ENCODE peak calls at places on chromosome 3, in six cellular contexts. I is colonic mucosa; X is effector memory CD4-positive, alpha-beta T cell; S is mucosa of descending colon; U is PC-9; T is kidney epithelial cell. P is an unnamed sample.

GRCh38 chr3:1696654-1697275 is 401.9 kb upstream of the CNTN4 start:
- DNase-seq in I (no peak), X (no peak), S (no peak), U (no peak), T (no peak), P (no peak)

GRCh38 chr3:11140054-11140712 is 14.1 kb upstream of the HRH1 start:
- DNase-seq in I (peak), X (no peak), S (peak), U (peak), T (no peak), P (no peak)

GRCh38 chr3:126758882-126759281 is 54.8 kb downstream of the CHCHD6 start:
- DNase-seq in I (no peak), X (no peak), S (no peak), U (no peak), T (no peak), P (no peak)

GRCh38 chr3:2856793-2857135 is 253.4 kb downstream of the IL5RA start:
- DNase-seq in I (no peak), X (no peak), S (no peak), U (no peak), T (no peak), P (no peak)

GRCh38 chr3:108407858-108408257 is 102.5 kb downstream of the MYH15 start:
- DNase-seq in I (no peak), X (no peak), S (no peak), U (no peak), T (no peak), P (no peak)

GRCh38 chr3:60708191-60708975 is 542.9 kb downstream of the FHIT start:
- DNase-seq in I (no peak), X (no peak), S (no peak), U (no peak), T (peak), P (no peak)

GRCh38 chr3:11118181-11118682 is 36.1 kb upstream of the HRH1 start:
- DNase-seq in I (no peak), X (no peak), S (no peak), U (no peak), T (no peak), P (peak)

GRCh38 chr3:184672335-184672734 is 39.5 kb downstream of the MAGEF1 start:
- DNase-seq in I (no peak), X (no peak), S (no peak), U (no peak), T (no peak), P (no peak)

GRCh38 chr3:66037986-66038369 is 740 bp downstream of the MAGI1 start:
- DNase-seq in I (no peak), X (no peak), S (peak), U (peak), T (no peak), P (no peak)

GRCh38 chr3:12797892-12798558 is 1.5 kb downstream of the CAND2 start:
- DNase-seq in I (no peak), X (no peak), S (no peak), U (no peak), T (no peak), P (no peak)

GRCh38 chr3:30347679-30348216 is 258.7 kb upstream of the TGFBR2 start:
- DNase-seq in I (no peak), X (no peak), S (no peak), U (no peak), T (peak), P (peak)

GRCh38 chr3:50405249-50405648 is 45.9 kb upstream of the TMEM115 start:
- DNase-seq in I (no peak), X (no peak), S (peak), U (no peak), T (no peak), P (no peak)

GRCh38 chr3:120682095-120682681 is at the start of gene HGD:
- DNase-seq in I (peak), X (no peak), S (peak), U (no peak), T (peak), P (no peak)
- H3K4me3 ChIP-seq in I (peak), X (no peak), S (no peak), U (no peak), T (no peak), P (no peak)

GRCh38 chr3:36700537-36701248 is 63.7 kb downstream of the DCLK3 start:
- DNase-seq in I (peak), X (no peak), S (peak), U (peak), T (no peak), P (peak)
- H3K4me3 ChIP-seq in I (no peak), X (no peak), S (no peak), U (no peak), T (no peak), P (no peak)

GRCh38 chr3:167899090-167899489 is 163.6 kb downstream of the SERPINI1 start:
- DNase-seq in I (no peak), X (no peak), S (peak), U (no peak), T (no peak), P (no peak)
- H3K4me3 ChIP-seq in I (no peak), X (no peak), S (no peak), U (no peak), T (no peak), P (no peak)

DNA sequence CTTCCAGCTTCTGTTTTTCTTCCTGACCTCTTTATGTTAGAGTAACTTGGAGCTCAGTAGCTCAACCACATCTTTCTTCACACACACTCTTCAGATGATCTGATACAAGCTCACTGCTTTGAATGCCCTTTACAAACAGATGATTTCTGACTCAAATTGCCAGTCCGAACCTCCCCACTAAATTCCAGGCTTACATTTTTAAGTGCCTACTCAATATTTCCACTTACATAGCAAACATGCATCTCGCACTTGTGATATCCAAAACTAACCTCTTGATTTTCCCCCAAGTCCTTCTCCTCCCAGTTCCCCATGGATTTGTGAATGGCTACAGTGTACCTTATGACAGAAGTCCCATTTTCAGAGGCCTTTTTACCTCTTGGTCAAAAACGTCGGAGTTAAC is 139.1 kb downstream of the GBE1 start:
- DNase-seq in I (no peak), X (no peak), S (no peak), U (no peak), T (no peak), P (no peak)
- H3K4me3 ChIP-seq in I (no peak), X (no peak), S (no peak), U (no peak), T (no peak), P (no peak)

GRCh38 chr3:45871834-45872233 is 14.5 kb upstream of the CCR9 start:
- DNase-seq in I (no peak), X (no peak), S (no peak), U (no peak), T (no peak), P (no peak)
- H3K4me3 ChIP-seq in I (no peak), X (no peak), S (no peak), U (no peak), T (no peak), P (no peak)

DNA sequence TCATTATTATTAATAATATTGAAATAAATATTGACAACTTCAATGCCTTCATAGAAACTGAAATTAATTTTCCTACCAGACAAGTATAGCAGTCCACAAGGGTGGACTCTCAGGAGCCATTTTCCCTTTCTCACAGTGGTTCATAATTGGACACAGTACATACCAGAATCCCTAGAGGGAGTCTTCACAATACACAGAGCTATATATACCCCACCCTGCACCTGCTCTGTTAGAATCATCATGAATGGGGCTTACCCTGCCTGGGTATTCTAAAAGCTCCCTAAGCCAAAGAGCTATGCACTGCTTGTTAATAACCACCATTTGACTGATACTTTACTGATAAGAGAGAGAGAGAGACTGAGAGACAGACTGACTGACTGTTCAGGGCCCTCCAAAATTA is 134.9 kb downstream of the FEZF2 start:
- DNase-seq in I (no peak), X (no peak), S (no peak), U (no peak), T (no peak), P (no peak)
- H3K4me3 ChIP-seq in I (no peak), X (no peak), S (no peak), U (no peak), T (no peak), P (no peak)

GRCh38 chr3:194396561-194396896 is 2.5 kb downstream of the GP5 start:
- DNase-seq in I (no peak), X (no peak), S (no peak), U (no peak), T (no peak), P (no peak)
- H3K4me3 ChIP-seq in I (peak), X (peak), S (no peak), U (no peak), T (no peak), P (no peak)

GRCh38 chr3:177932346-177932745 is 603.9 kb upstream of the KCNMB2 start:
- DNase-seq in I (no peak), X (no peak), S (no peak), U (no peak), T (no peak), P (no peak)

GRCh38 chr3:177935008-177935407 is 601.2 kb upstream of the KCNMB2 start:
- DNase-seq in I (no peak), X (no peak), S (no peak), U (no peak), T (no peak), P (no peak)

GRCh38 chr3:177934001-177934891 is 602.0 kb upstream of the KCNMB2 start:
- DNase-seq in I (no peak), X (no peak), S (no peak), U (no peak), T (peak), P (no peak)

GRCh38 chr3:177931346-177931745 is 604.9 kb upstream of the KCNMB2 start:
- DNase-seq in I (no peak), X (no peak), S (no peak), U (no peak), T (no peak), P (no peak)

DNA sequence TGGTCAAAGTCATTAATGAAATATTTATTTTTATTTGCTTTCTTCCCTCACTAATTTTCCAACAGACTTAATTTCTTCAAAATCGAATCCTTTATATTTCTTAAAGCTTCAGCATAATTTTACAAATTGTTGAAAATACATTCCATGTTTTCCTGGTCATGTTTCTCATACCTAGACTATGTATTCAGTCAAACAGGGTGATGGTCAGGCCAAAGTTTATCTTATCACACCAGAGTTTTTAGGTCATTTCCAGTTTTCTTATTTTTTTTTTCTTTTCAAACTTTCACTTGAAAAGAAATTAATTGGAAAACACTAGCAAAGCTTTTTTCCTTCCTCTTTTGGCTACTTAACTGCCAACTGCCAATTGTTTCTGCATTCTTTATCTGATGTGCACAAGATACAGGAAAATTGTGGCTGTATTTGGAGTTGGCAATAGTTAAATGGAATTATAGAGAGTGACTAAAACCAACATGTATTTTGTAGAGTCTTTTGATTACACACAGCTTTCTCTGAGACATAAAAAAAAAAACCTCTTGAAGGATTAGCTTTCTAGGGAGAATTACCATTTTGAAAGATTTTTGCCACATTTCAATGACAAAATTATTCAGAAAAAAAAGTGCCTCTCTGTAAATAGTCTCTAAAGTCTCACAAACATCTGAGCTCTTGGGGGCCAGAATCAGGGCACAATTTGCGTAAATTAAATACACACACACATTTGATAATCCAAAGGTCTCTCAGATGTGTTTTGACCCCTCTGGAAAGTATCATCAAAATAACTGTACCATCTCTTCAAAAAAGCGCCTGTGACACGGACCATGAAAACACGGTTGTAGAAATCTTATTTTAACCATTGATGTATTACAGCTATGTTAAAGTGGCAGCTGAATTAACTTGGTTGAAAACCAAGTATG is 603.2 kb upstream of the KCNMB2 start:
- DNase-seq in I (no peak), X (no peak), S (no peak), U (no peak), T (no peak), P (no peak)
- H3K4me3 ChIP-seq in I (no peak), X (no peak), S (no peak), U (no peak), T (no peak), P (no peak)

GRCh38 chr3:55481918-55482495 is 5.1 kb downstream of the WNT5A start:
- DNase-seq in I (peak), X (no peak), S (no peak), U (no peak), T (no peak), P (no peak)
- H3K4me3 ChIP-seq in I (no peak), X (no peak), S (no peak), U (no peak), T (peak), P (no peak)

P was measured in SJSA1.